ENCODE peak calls at places on chromosome 18, in ten cellular contexts. E, F, Y, N, K, M, S, B, T and Q are unnamed samples.

GRCh38 chr18:23593720-23594119 is 7.4 kb upstream of the NPC1 start:
- DNase-seq in E (peak; percentile 87), F (no peak), Y (no peak), N (no peak), K (no peak), M (no peak), S (no peak), B (peak; percentile 93), T (peak; percentile 90), Q (no peak)

GRCh38 chr18:11983592-11983991 is 2.3 kb downstream of the IMPA2 start:
- DNase-seq in E (no peak), F (no peak), Y (peak; percentile 61), N (no peak), K (no peak), M (no peak), S (peak; percentile 57), B (no peak), T (no peak), Q (peak; percentile 59)

GRCh38 chr18:8949206-8949605 is 153.3 kb upstream of the NDUFV2 start:
- DNase-seq in E (peak; percentile 48), F (no peak), Y (no peak), N (no peak), K (no peak), M (no peak), S (no peak), B (no peak), T (peak; percentile 57), Q (no peak)

GRCh38 chr18:28152354-28152753 is 24.6 kb downstream of the CDH2 start:
- DNase-seq in E (no peak), F (no peak), Y (no peak), N (no peak), K (no peak), M (no peak), S (no peak), B (no peak), T (no peak), Q (no peak)

GRCh38 chr18:54679318-54680149 is 88.5 kb downstream of the DYNAP start:
- DNase-seq in E (peak; percentile 83), F (peak; percentile 53), Y (peak; percentile 49), N (peak; percentile 18), K (peak; percentile 46), M (peak; percentile 61), S (peak; percentile 34), B (peak; percentile 79), T (peak; percentile 78), Q (no peak)

GRCh38 chr18:79517322-79517721 is 121.6 kb downstream of the NFATC1 start:
- DNase-seq in E (no peak), F (no peak), Y (no peak), N (no peak), K (no peak), M (peak; percentile 13), S (no peak), B (no peak), T (no peak), Q (peak; percentile 27)

GRCh38 chr18:79513381-79514081 is 117.8 kb downstream of the NFATC1 start:
- DNase-seq in E (no peak), F (no peak), Y (no peak), N (no peak), K (no peak), M (no peak), S (no peak), B (no peak), T (no peak), Q (peak; percentile 2)

GRCh38 chr18:25225152-25225551 is 126.8 kb downstream of the ZNF521 start:
- DNase-seq in E (no peak), F (no peak), Y (no peak), N (no peak), K (no peak), M (no peak), S (no peak), B (no peak), T (no peak), Q (no peak)

GRCh38 chr18:61924550-61924949 is 31.7 kb upstream of the RNF152 start:
- DNase-seq in E (no peak), F (no peak), Y (no peak), N (no peak), K (no peak), M (no peak), S (no peak), B (no peak), T (no peak), Q (no peak)

GRCh38 chr18:2794159-2794558 is 52.6 kb upstream of the EMILIN2 start:
- DNase-seq in E (no peak), F (no peak), Y (no peak), N (no peak), K (no peak), M (no peak), S (no peak), B (no peak), T (no peak), Q (no peak)

GRCh38 chr18:5196253-5197031 is 615 bp downstream of the AKAIN1 start:
- DNase-seq in E (no peak), F (peak; percentile 31), Y (peak; percentile 72), N (no peak), K (no peak), M (no peak), S (no peak), B (no peak), T (no peak), Q (peak; percentile 10)

GRCh38 chr18:58784601-58785137 is 80.0 kb upstream of the ZNF532 start:
- DNase-seq in E (no peak), F (no peak), Y (peak; percentile 53), N (no peak), K (peak; percentile 66), M (no peak), S (no peak), B (peak; percentile 10), T (peak; percentile 56), Q (no peak)

GRCh38 chr18:59707306-59707705 is 10.1 kb upstream of the CCBE1 start:
- DNase-seq in E (no peak), F (peak; percentile 38), Y (no peak), N (no peak), K (no peak), M (no peak), S (no peak), B (no peak), T (no peak), Q (no peak)

GRCh38 chr18:56475250-56475649 is 163.1 kb downstream of the TXNL1 start:
- DNase-seq in E (no peak), F (no peak), Y (no peak), N (no peak), K (no peak), M (no peak), S (no peak), B (peak; percentile 19), T (peak; percentile 29), Q (no peak)

GRCh38 chr18:75127143-75128021 is 81.6 kb downstream of the PTGR3 start:
- DNase-seq in E (no peak), F (peak; percentile 38), Y (no peak), N (no peak), K (peak; percentile 11), M (no peak), S (no peak), B (no peak), T (peak; percentile 8), Q (no peak)

GRCh38 chr18:36284671-36285295 is 12.7 kb upstream of the FHOD3 start:
- DNase-seq in E (peak; percentile 74), F (peak; percentile 67), Y (peak; percentile 78), N (peak; percentile 76), K (peak; percentile 45), M (peak; percentile 78), S (peak; percentile 68), B (peak; percentile 74), T (peak; percentile 52), Q (peak; percentile 49)

GRCh38 chr18:37662099-37662498 is 96.5 kb upstream of the CELF4 start:
- DNase-seq in E (no peak), F (no peak), Y (no peak), N (no peak), K (no peak), M (no peak), S (no peak), B (no peak), T (no peak), Q (no peak)
- TF ChIP-seq CTCF in E (no peak), F (no peak), Y (no peak), N (no peak), K (no peak), M (no peak), S (no peak), B (no peak), T (no peak), Q (no peak)

GRCh38 chr18:21599585-21600525 is 649 bp downstream of the ESCO1 start:
- DNase-seq in E (peak; percentile 9), F (peak; percentile 79), Y (peak; percentile 87), N (no peak), K (peak; percentile 77), M (peak; percentile 40), S (peak; percentile 71), B (peak; percentile 70), T (peak; percentile 3), Q (peak; percentile 65)
- TF ChIP-seq CTCF in E (peak; percentile 4), F (no peak), Y (peak; percentile 31), N (no peak), K (peak; percentile 11), M (peak; percentile 37), S (no peak), B (no peak), T (no peak), Q (no peak)

DNA sequence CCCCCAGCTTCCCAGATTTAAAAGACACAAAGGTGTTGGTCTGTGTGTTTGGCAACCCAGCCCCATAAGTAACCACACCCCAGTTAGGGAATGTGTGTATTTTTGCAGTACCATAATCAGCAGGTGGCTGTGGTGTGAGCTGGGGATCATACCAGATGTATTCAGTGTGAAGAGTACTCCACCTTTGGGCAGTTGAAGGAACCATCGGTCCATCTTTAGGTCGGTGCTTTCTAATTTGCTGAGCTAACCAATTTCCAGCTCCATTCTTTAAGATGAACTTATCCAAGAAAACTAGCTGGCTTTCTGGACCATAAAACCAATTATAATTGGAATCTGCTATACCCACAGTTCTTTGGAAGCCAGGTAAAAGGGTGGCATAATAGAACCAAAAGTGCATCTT is 3.2 kb downstream of the DSEL start:
- DNase-seq in E (no peak), F (no peak), Y (peak; percentile 11), N (no peak), K (no peak), M (no peak), S (no peak), B (peak; percentile 50), T (no peak), Q (no peak)
- TF ChIP-seq CTCF in E (no peak), F (no peak), Y (peak; percentile 28), N (no peak), K (no peak), M (no peak), S (no peak), B (peak; percentile 22), T (no peak), Q (no peak)

DNA sequence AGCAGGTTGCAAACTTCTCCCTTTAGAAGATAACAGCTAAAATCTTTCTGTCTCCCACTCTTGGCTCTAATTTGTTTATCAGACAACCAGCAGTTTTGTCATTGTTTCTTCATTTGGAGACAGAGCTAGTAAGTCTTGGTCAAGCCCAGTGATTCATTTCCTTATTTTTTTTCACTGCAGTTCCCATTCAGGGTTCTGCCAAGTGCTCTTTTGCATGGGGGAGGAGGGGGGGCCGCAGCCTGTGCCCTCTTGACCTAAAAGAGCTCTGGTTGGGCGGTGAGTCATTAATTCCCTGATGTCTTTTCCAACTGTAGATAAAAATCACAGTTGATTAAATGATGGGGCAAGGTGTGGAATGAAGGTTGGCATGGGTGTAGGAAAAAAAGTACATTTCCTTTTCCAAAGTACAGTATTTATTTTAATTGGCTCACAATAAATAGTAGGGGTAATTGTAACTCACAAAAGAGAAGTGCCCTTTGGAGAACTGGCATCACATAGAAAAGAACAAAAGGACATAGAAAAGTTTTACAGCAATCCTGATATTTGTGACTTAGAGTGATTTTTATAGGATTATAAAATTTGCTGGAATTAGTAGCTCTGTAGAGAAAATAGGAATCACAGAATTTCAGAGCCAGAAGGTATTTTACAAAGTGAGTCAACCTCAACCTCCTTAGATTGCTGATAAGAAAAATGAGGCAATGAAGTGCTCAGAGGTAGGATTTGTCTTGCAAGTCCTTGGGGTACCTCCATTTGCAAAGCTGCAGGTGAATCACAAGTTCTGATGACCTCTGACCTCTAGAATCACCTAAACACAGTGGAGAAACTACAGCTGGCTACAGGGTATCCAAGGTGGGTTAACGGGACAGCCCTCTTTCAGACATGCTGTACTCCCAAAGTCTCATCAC is 133.5 kb downstream of the SOCS6 start:
- DNase-seq in E (peak; percentile 93), F (no peak), Y (no peak), N (peak; percentile 67), K (peak; percentile 86), M (peak; percentile 7), S (peak; percentile 87), B (peak; percentile 86), T (peak; percentile 98), Q (no peak)
- TF ChIP-seq CTCF in E (no peak), F (no peak), Y (no peak), N (no peak), K (no peak), M (no peak), S (no peak), B (no peak), T (no peak), Q (no peak)